ENCODE peak calls at places on chromosomes 12 and 14, in seven cellular contexts. N, F, G, X, V, C and M are unnamed samples.

GRCh38 chr12:58378038-58378437 is 436.7 kb downstream of the ATP23 start:
- DNase-seq in N (no peak), F (no peak), G (no peak), X (no peak), V (no peak), C (no peak), M (no peak)

GRCh38 chr12:104651812-104652211 is 195.1 kb downstream of the CHST11 start:
- DNase-seq in N (no peak), F (no peak), G (no peak), X (no peak), V (no peak), C (no peak), M (no peak)

GRCh38 chr14:101460986-101461750 is 100.1 kb upstream of the DIO3 start:
- DNase-seq in N (peak; percentile 32), F (no peak), G (peak; percentile 25), X (no peak), V (no peak), C (no peak), M (no peak)

GRCh38 chr12:32084017-32084688 is 22.5 kb upstream of the BICD1 start:
- DNase-seq in N (peak; percentile 31), F (no peak), G (no peak), X (no peak), V (no peak), C (no peak), M (no peak)

GRCh38 chr14:94345344-94346072 is 22.4 kb upstream of the SERPINA6 start:
- DNase-seq in N (peak; percentile 68), F (no peak), G (no peak), X (peak; percentile 34), V (peak; percentile 57), C (peak; percentile 56), M (peak; percentile 72)

GRCh38 chr12:97386133-97386581 is 76.4 kb upstream of the RMST start:
- DNase-seq in N (no peak), F (no peak), G (no peak), X (no peak), V (no peak), C (no peak), M (no peak)

GRCh38 chr14:89013098-89013504 is 188.7 kb downstream of the TTC8 start:
- DNase-seq in N (no peak), F (no peak), G (no peak), X (no peak), V (no peak), C (no peak), M (peak; percentile 41)

GRCh38 chr12:7731499-7731898 is 15.7 kb downstream of the CLEC4C start:
- DNase-seq in N (no peak), F (no peak), G (no peak), X (no peak), V (no peak), C (no peak), M (no peak)

GRCh38 chr12:101608301-101609133 is 13.7 kb downstream of the MYBPC1 start:
- DNase-seq in N (no peak), F (no peak), G (no peak), X (no peak), V (no peak), C (no peak), M (no peak)

GRCh38 chr14:69489495-69489894 is 5.0 kb downstream of the PLEKHD1 start:
- DNase-seq in N (peak; percentile 43), F (no peak), G (peak; percentile 7), X (no peak), V (no peak), C (no peak), M (no peak)

GRCh38 chr14:61222388-61222787 is 58.8 kb downstream of the TMEM30B start:
- DNase-seq in N (no peak), F (no peak), G (no peak), X (no peak), V (no peak), C (no peak), M (no peak)

GRCh38 chr14:56592746-56593544 is 13.3 kb downstream of the TMEM260 start:
- DNase-seq in N (no peak), F (no peak), G (no peak), X (no peak), V (no peak), C (no peak), M (no peak)

GRCh38 chr12:101909646-101910045 is 32.3 kb downstream of the DRAM1 start:
- DNase-seq in N (no peak), F (no peak), G (no peak), X (no peak), V (no peak), C (no peak), M (no peak)

GRCh38 chr12:123141615-123142517 is 9.0 kb downstream of the PITPNM2 start:
- DNase-seq in N (peak; percentile 86), F (no peak), G (peak; percentile 73), X (no peak), V (no peak), C (peak; percentile 85), M (peak; percentile 85)

GRCh38 chr14:76924363-76925151 is 98.3 kb downstream of the LRRC74A start:
- DNase-seq in N (no peak), F (no peak), G (no peak), X (no peak), V (no peak), C (no peak), M (no peak)

GRCh38 chr14:103543721-103544626 is 15.0 kb downstream of the TRMT61A start:
- DNase-seq in N (no peak), F (no peak), G (peak; percentile 89), X (no peak), V (no peak), C (no peak), M (no peak)

GRCh38 chr12:56599797-56600196 is 30.3 kb downstream of the BAZ2A start:
- DNase-seq in N (no peak), F (no peak), G (no peak), X (no peak), V (no peak), C (no peak), M (no peak)

GRCh38 chr12:126588586-126589249 is 1523.5 kb downstream of the AACS start:
- DNase-seq in N (no peak), F (no peak), G (no peak), X (no peak), V (no peak), C (no peak), M (no peak)

GRCh38 chr14:95065411-95065810 is 91.9 kb downstream of the DICER1 start:
- DNase-seq in N (no peak), F (no peak), G (no peak), X (no peak), V (no peak), C (no peak), M (no peak)

GRCh38 chr12:118964988-118965387 is 16.4 kb upstream of the SRRM4 start:
- DNase-seq in N (no peak), F (no peak), G (no peak), X (no peak), V (no peak), C (no peak), M (no peak)

GRCh38 chr14:26415618-26416123 is 182.2 kb downstream of the NOVA1 start:
- DNase-seq in N (no peak), F (no peak), G (peak; percentile 67), X (no peak), V (no peak), C (no peak), M (peak; percentile 80)

DNA sequence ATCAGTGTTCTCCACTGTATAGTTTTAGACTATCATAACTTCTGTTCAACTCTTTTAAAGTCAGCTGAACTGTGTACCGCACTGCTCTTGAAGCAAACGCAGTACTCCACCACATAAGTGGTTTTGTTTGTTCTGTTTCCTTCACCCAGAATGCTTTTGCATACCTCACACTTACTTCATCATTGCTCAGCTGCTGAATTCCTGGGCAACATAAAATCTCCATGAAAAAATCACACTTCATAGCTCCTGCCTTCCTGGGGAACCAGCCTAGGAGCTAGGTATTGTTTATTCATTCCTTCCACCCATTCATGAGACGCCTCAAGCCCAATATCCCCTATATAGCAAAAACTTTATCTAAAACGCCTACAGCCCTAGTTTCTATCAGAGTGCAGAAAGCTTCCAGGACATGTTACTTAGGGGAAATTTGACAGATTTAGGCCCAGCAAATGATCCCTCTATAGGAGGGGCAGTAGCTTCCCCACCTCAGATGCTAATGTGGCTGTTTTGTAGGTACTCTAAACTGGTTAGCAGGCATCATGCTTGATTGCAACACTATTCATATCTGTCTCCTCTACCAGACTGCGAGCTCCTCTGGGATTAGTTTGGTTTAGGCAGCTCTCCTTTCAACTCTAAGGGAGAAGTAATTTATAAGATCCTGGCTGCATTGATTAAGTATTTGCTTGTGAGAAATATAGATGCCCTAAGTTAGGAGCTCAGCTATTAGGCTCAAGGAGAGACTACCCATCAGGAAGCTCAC is 44.5 kb downstream of the LRRC9 start:
- DNase-seq in N (no peak), F (no peak), G (no peak), X (no peak), V (no peak), C (no peak), M (peak; percentile 7)
- H3K4me3 ChIP-seq in N (no peak overlapping the region), F (no peak overlapping the region), G (no peak overlapping the region), X (no peak overlapping the region), V (no peak overlapping the region), C (no peak overlapping the region), M (no peak overlapping the region)

DNA sequence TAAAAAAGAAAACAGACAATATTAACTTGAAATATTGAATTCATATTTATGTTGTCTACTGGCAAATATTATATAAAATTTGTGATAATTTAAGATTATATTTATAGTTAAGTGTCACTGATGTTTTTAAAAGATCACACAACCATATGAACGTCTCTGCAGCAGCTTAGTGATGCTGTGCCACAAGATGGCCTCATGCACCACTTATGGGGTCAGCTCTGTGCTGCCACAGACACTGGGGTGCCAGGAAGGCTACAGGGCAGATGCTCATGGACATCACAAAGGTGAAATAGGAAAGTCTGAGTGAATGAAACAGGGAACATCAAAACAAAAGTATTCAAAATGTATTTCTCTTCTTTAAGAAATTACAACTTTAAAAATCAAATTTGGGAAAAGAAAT is 13.1 kb downstream of the ATXN3 start:
- DNase-seq in N (no peak), F (no peak), G (no peak), X (no peak), V (no peak), C (no peak), M (no peak)
- TF ChIP-seq CTCF in N (no peak), F (no peak), G (no peak), X (no peak), V (no peak), C (peak; percentile 30), M (peak; percentile 20)

DNA sequence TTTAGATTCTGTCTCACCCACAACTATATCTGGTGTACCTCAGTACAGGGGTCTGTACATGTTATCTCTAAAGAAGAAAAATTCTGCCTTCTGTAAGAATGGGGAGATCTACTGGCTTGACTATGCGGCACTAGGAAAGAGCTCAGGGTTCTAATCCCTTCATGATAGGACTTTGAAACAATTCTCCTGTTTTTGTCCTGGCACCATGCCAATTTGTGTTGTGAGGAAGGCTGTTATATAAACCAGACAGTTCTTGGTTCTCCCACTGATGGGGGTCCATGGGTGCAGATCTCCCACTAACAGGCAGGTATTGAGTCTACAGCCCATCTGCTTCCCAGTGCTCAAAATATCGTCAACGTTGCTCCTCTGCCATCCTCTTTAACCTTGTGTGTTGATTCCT is 883.7 kb downstream of the GALC start:
- DNase-seq in N (no peak), F (no peak), G (no peak), X (no peak), V (no peak), C (no peak), M (no peak)
- H3K4me3 ChIP-seq in N (no peak overlapping the region), F (no peak overlapping the region), G (no peak overlapping the region), X (no peak overlapping the region), V (no peak overlapping the region), C (no peak overlapping the region), M (no peak overlapping the region)

DNA sequence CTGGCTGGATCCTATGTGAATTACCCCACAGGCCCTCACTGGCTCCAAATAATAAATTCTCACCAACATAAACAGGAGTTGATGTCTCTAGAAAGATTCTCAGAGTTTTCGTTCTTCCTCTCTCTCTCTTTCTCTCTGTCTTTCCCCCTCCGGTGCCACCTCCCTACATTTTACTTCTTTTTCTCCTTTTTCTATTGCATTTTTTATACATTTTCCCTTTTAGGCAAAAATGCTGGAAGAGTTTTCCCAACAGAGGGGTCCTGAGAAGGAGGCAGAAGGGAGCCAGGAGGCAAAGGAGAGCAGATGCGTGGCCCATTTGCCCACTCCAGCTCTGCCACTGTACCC is 826 bp upstream of the HOXC6 start:
- DNase-seq in N (no peak), F (no peak), G (no peak), X (no peak), V (no peak), C (no peak), M (no peak)
- TF ChIP-seq CTCF in N (no peak), F (no peak), G (no peak), X (no peak), V (no peak), C (no peak), M (no peak)